ENCODE peak calls at places on chromosomes 16 and 17, in four cellular contexts. J is Peyer's patch, R is ovary, Q is heart left ventricle. N is an unnamed sample.

GRCh38 chr17:73841431-73842060 is 197.3 kb upstream of the SDK2 start:
- DNase-seq in Q (no peak), J (no peak), R (no peak), N (no peak)

GRCh38 chr16:1981972-1982574 is 804 bp upstream of the NOXO1 start:
- DNase-seq in R (no peak), Q (no peak), J (no peak), N (no peak)

GRCh38 chr17:75238684-75239191 is 22.7 kb downstream of the GGA3 start:
- DNase-seq in R (peak), J (peak), Q (peak), N (peak)

GRCh38 chr16:85759631-85760419 is 8.9 kb upstream of the C16orf74 start:
- DNase-seq in J (peak), Q (no peak), R (no peak), N (no peak)

GRCh38 chr17:67559381-67559966 is 158.3 kb upstream of the NOL11 start:
- DNase-seq in J (no peak), R (no peak), Q (no peak), N (no peak)

GRCh38 chr16:12311887-12312286 is 335.4 kb downstream of the SNX29 start:
- DNase-seq in Q (no peak), R (no peak), J (no peak), N (no peak)

GRCh38 chr16:88327566-88328312 is 55.0 kb upstream of the ZNF469 start:
- DNase-seq in R (no peak), Q (no peak), J (no peak), N (no peak)

GRCh38 chr17:12673788-12674187 is 8.1 kb downstream of the MYOCD start:
- DNase-seq in R (no peak), J (no peak), Q (no peak), N (no peak)

GRCh38 chr17:41664587-41665565 is 23.8 kb upstream of the EIF1 start:
- DNase-seq in J (no peak), R (no peak), Q (no peak), N (no peak)

DNA sequence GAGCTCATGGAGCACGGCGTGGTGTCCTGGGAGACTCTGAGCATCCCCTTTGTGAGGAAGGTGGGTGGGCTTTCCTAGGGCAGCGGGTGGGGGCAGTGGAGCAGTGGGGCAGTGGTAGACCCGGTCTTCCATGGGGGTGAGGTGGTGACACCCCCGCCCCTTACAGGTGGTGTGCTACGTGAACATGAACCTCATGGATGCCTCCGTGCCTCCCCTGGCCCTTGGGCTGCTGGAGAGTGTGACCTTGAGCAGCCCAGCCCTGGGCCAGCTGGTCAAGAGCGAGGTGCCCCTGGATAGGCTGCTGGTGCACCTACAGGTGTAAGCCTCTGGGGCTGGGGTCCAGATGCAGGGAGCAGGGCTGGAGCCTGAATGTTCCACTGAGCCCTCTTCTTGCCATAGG is 1.6 kb downstream of the ELMO3 start:
- DNase-seq in J (no peak), R (no peak), Q (no peak), N (no peak)
- H3K4me3 ChIP-seq in J (peak), R (no peak), Q (no peak), N (no peak)

GRCh38 chr17:19377602-19378415 is 489 bp upstream of the MAPK7 start:
- DNase-seq in Q (peak), R (peak), J (peak), N (peak)
- TF ChIP-seq POLR2A in Q (no peak), R (peak), J (peak), N (no peak)

DNA sequence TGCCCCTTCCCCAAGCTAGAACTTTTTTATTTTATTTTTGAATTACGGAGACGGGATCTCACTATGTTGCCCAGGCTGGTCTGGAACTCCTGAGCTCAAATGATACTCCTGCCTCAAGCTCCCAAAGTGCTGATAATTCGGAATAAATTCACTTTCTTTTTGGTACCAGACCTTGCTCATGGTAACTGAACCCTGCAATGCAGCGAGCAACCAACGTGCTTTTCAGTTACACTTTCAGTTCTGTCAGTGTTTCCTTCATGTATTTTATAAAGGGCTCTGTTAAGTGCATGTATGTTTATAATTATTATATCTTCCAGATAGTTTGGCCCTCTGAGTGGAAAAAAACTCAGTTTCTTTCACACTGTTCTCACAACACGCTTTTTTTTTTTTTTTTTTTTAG is 13.9 kb downstream of the C16orf96 start:
- DNase-seq in J (no peak), Q (no peak), R (no peak), N (no peak)
- H3K4me3 ChIP-seq in J (no peak), Q (no peak), R (no peak), N (no peak)

DNA sequence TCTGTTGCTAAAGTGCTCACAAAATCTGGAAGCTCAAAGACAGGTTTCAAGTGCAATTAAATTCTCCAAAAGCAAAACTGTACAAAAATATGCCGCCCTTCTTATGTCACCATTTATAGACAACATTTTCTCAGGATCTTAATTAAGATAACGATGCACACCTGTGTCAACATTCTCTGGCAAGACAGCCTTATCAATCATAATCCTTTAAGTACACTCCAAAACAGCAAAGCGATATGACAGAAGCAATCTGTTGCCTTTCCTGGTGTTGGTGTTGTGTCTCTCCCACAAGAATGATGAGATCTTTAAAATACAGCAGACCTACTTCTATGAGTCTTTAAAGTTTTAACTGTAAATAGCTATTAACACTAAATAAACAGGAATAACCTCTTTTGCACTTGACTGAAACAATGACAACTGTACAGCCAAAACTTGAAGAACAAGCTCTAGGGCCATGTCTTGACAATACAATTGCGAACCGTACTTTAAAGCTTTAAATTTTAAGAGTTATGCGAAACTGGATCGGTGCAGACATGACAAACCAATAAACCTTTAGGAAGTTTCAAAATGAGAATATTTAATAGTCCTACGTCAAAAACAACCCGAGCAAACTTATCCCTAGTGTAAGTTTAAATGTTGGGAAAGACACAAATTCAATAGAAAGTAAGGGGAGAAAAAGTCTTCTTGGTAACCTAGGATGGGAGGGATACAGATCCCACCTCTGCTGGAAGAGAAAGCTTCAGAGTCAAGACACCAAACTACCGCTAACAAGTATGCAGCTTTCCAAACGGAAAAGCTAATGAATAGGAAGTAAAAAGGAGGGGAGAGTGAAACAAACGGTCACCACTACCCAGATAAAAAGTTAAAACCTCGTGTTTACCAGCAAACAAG is 3.3 kb upstream of the IRX5 start:
- DNase-seq in Q (no peak), R (no peak), J (no peak), N (no peak)
- TF ChIP-seq POLR2A in Q (no peak), R (no peak), J (no peak), N (no peak)

DNA sequence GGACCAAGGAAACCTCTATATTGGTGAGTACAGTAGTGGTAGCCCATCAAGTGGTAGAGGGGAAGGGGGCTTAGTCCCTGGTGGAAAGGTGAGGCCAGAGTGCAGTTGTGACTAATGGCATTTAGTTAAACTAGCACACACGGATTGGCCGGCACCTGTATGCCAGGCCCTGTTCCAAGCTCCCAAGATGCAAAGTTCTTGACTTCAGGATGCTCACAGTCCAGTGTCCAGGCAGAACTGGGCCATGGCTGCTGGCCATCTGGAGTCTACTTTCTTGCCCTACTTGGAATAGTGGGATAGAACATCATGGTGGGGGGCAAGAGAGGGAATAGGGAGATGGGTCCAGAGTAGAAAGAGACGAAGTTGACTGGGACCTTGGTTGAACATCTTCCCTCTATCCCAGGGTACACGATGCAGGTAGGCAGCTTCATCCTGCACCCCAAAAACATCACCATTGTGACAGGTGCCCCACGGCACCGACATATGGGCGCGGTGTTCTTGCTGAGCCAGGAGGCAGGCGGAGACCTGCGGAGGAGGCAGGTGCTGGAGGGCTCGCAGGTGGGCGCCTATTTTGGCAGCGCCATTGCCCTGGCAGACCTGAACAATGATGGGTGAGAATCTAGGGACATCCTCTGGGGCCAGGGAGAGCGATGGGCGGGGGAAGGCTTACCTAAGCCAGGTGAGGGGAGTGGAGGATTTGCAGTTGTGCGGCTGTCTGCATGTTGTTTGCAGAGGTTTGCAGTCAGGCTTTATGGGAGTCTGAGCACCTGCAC is 15.2 kb downstream of the ITGA3 start:
- DNase-seq in J (no peak), R (no peak), Q (no peak), N (no peak)
- H3K4me3 ChIP-seq in J (no peak), R (no peak), Q (no peak), N (no peak)

DNA sequence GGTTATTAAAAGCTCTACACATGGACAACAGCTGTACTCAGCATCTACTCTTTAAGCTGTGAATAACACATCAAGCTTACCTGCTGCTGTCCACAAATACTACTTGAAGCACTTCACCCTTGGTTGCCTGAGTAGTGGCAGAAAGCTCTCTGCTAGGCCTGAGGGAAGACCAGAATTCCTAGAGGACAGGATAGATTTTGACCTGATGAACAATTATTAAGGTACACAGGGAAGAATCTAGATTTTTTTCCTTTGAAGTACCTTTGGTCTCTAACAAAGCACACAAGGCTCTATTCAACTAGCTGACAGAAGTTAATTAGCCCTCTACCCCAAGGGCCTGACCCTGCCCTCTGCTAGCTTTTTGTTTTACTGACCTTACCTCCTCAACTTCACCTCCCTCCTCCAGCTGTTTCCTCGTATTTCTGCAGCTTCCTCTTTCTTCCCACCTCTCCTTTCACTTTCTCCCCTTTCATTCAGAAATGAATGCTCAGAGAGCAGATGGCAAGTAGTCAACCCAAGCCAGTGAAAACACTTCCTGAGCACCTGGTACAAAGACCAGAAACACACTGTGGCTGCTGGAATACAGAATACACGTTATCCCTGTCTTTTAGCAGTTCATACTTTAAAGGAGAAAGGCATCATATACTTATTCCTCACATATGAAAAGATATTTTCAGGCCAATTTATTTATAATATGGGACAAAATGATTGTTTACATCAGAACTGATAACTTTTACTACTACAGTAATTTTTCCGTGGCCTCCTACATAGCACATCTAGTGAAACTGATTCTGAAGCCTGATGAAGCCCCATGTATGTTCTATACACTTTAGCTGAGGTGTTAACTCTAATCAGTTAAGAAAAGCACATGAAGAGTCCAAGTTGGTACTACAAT is 5.7 kb upstream of the VEZF1 start:
- DNase-seq in R (no peak), Q (no peak), J (no peak), N (no peak)
- TF ChIP-seq POLR2A in R (no peak), Q (no peak), J (no peak), N (no peak)

N was measured in testis.